ENCODE peak calls at places on chromosomes 1 and 21, in seven cellular contexts. L, X, N, D, A, Q and Y are unnamed samples.

GRCh38 chr21:30718239-30718909 is at the start of gene KRTAP21-3:
- DNase-seq in L (peak; percentile 43), X (no peak), N (no peak), D (no peak), A (no peak), Q (peak; percentile 67), Y (no peak)

GRCh38 chr1:35001743-35002142 is 16.6 kb upstream of the TMEM35B start:
- DNase-seq in L (no peak), X (no peak), N (no peak), D (peak; percentile 37), A (no peak), Q (no peak), Y (no peak)

GRCh38 chr1:227396539-227397355 is 78.5 kb upstream of the CDC42BPA start:
- DNase-seq in L (no peak), X (no peak), N (no peak), D (no peak), A (no peak), Q (peak; percentile 16), Y (no peak)

GRCh38 chr1:107877092-107877491 is 87.9 kb downstream of the VAV3 start:
- DNase-seq in L (peak; percentile 92), X (no peak), N (no peak), D (peak; percentile 82), A (no peak), Q (peak; percentile 80), Y (no peak)

GRCh38 chr1:15833842-15834405 is 13.6 kb upstream of the SPEN start:
- DNase-seq in L (no peak), X (peak; percentile 87), N (no peak), D (peak; percentile 90), A (no peak), Q (no peak), Y (no peak)

GRCh38 chr21:38613686-38614085 is 115.4 kb upstream of the ERG start:
- DNase-seq in L (no peak), X (no peak), N (no peak), D (no peak), A (no peak), Q (no peak), Y (no peak)

GRCh38 chr1:62196091-62196690 is 1.5 kb downstream of the L1TD1 start:
- DNase-seq in L (no peak), X (no peak), N (no peak), D (no peak), A (no peak), Q (no peak), Y (no peak)

GRCh38 chr1:76005755-76006154 is 68.8 kb upstream of the ST6GALNAC3 start:
- DNase-seq in L (peak; percentile 9), X (no peak), N (no peak), D (peak; percentile 5), A (no peak), Q (no peak), Y (no peak)

GRCh38 chr1:32742956-32743355 is 40.4 kb upstream of the SYNC start:
- DNase-seq in L (no peak), X (no peak), N (no peak), D (no peak), A (no peak), Q (no peak), Y (no peak)